ENCODE peak calls at places on chromosomes 4 and X, in eight cellular contexts. B, O, I, A, G, C, R and X are unnamed samples.

GRCh38 chr4:185839204-185839712 is 27.3 kb upstream of the SORBS2 start:
- DNase-seq in B (peak), O (peak), I (peak), A (peak), G (peak), C (no peak), R (peak), X (no peak)

GRCh38 chrX:71143508-71143907 is 1.1 kb upstream of the NLGN3 start:
- DNase-seq in B (peak), O (peak), I (no peak), A (no peak), G (no peak), C (no peak), R (peak), X (no peak)

GRCh38 chr4:148021706-148022105 is 289.8 kb downstream of the ARHGAP10 start:
- DNase-seq in B (no peak), O (no peak), I (no peak), A (no peak), G (no peak), C (no peak), R (no peak), X (no peak)

GRCh38 chrX:13369541-13370140 is 49.8 kb upstream of the ATXN3L start:
- DNase-seq in B (no peak), O (no peak), I (no peak), A (no peak), G (no peak), C (no peak), R (no peak), X (no peak)

GRCh38 chr4:84578540-84579409 is 4.2 kb upstream of the CDS1 start:
- DNase-seq in B (peak), O (no peak), I (peak), A (peak), G (peak), C (no peak), R (peak), X (no peak)

GRCh38 chrX:40083979-40084359 is 13.8 kb downstream of the BCOR start:
- DNase-seq in B (no peak), O (no peak), I (no peak), A (no peak), G (no peak), C (no peak), R (no peak), X (no peak)

GRCh38 chrX:75547783-75548182 is 24.9 kb upstream of the ZDHHC15 start:
- DNase-seq in B (no peak), O (peak), I (no peak), A (no peak), G (peak), C (no peak), R (no peak), X (no peak)

GRCh38 chrX:135596495-135596894 is 76.0 kb downstream of the INTS6L start:
- DNase-seq in B (peak), O (peak), I (peak), A (peak), G (peak), C (no peak), R (peak), X (no peak)

GRCh38 chr4:48041535-48042137 is 25.1 kb downstream of the NIPAL1 start:
- DNase-seq in B (no peak), O (no peak), I (no peak), A (no peak), G (no peak), C (no peak), R (no peak), X (no peak)

GRCh38 chrX:112913807-112914206 is 73.2 kb upstream of the AMOT start:
- DNase-seq in B (no peak), O (no peak), I (no peak), A (no peak), G (no peak), C (no peak), R (no peak), X (no peak)

GRCh38 chr4:41322613-41323012 is 65.9 kb downstream of the UCHL1 start:
- DNase-seq in B (no peak), O (no peak), I (peak), A (no peak), G (no peak), C (no peak), R (no peak), X (no peak)

GRCh38 chr4:169092889-169093522 is 83.0 kb upstream of the CBR4 start:
- DNase-seq in B (no peak), O (no peak), I (no peak), A (peak), G (no peak), C (no peak), R (no peak), X (no peak)

GRCh38 chr4:121898150-121898549 is 27.9 kb upstream of the BBS7 start:
- DNase-seq in B (no peak), O (no peak), I (peak), A (peak), G (peak), C (no peak), R (no peak), X (no peak)

GRCh38 chrX:65581661-65582339 is 47.2 kb upstream of the LAS1L start:
- DNase-seq in B (peak), O (peak), I (peak), A (peak), G (peak), C (no peak), R (peak), X (no peak)

GRCh38 chr4:150849016-150849415 is 166.1 kb downstream of the LRBA start:
- DNase-seq in B (no peak), O (no peak), I (no peak), A (peak), G (peak), C (no peak), R (no peak), X (no peak)

GRCh38 chr4:101160792-101161592 is 186.3 kb downstream of the PPP3CA start:
- DNase-seq in B (no peak), O (no peak), I (no peak), A (no peak), G (no peak), C (no peak), R (no peak), X (no peak)

GRCh38 chrX:40644821-40645358 is 2.5 kb downstream of the CXorf38 start:
- DNase-seq in B (peak), O (peak), I (peak), A (peak), G (peak), C (no peak), R (peak), X (peak)

GRCh38 chrX:134484039-134484438 is 24.1 kb downstream of the HPRT1 start:
- DNase-seq in B (peak), O (no peak), I (peak), A (no peak), G (peak), C (no peak), R (peak), X (no peak)

GRCh38 chrX:103066606-103067005 is 2.6 kb upstream of the BEX1 start:
- DNase-seq in B (peak), O (no peak), I (no peak), A (no peak), G (no peak), C (no peak), R (peak), X (no peak)

GRCh38 chr4:186441502-186441901 is 113.9 kb downstream of the MTNR1A start:
- DNase-seq in B (no peak), O (no peak), I (no peak), A (no peak), G (no peak), C (no peak), R (no peak), X (no peak)

GRCh38 chrX:26822448-26822847 is 606.5 kb downstream of the MAGEB5 start:
- DNase-seq in B (no peak), O (no peak), I (no peak), A (no peak), G (no peak), C (no peak), R (no peak), X (no peak)

GRCh38 chr4:20386906-20387305 is 135.2 kb downstream of the SLIT2 start:
- DNase-seq in B (no peak), O (no peak), I (no peak), A (no peak), G (no peak), C (no peak), R (no peak), X (no peak)

GRCh38 chrX:154902408-154902807 is 16.3 kb downstream of the F8A1 start:
- DNase-seq in B (no peak), O (no peak), I (peak), A (no peak), G (no peak), C (no peak), R (no peak), X (no peak)

GRCh38 chrX:149512225-149512885 is 7.2 kb upstream of the IDS start:
- DNase-seq in B (peak), O (no peak), I (peak), A (peak), G (peak), C (no peak), R (peak), X (peak)

GRCh38 chrX:69215161-69215560 is 49.9 kb upstream of the PJA1 start:
- DNase-seq in B (no peak), O (no peak), I (no peak), A (no peak), G (no peak), C (no peak), R (no peak), X (no peak)

GRCh38 chr4:153787156-153787555 is 1.7 kb downstream of the SFRP2 start:
- DNase-seq in B (no peak), O (no peak), I (no peak), A (no peak), G (no peak), C (no peak), R (peak), X (no peak)

GRCh38 chr4:153788064-153788418 is 842 bp downstream of the SFRP2 start:
- DNase-seq in B (no peak), O (no peak), I (no peak), A (no peak), G (no peak), C (no peak), R (peak), X (no peak)

GRCh38 chr4:153784300-153784699 is 4.6 kb downstream of the SFRP2 start:
- DNase-seq in B (no peak), O (no peak), I (no peak), A (no peak), G (no peak), C (no peak), R (no peak), X (no peak)

GRCh38 chr4:153788419-153789276 is at the start of gene SFRP2:
- DNase-seq in B (no peak), O (no peak), I (no peak), A (no peak), G (peak), C (peak), R (peak), X (no peak)

GRCh38 chr4:153785830-153786721 is 2.8 kb downstream of the SFRP2 start:
- DNase-seq in B (peak), O (no peak), I (peak), A (no peak), G (peak), C (no peak), R (peak), X (no peak)
- TF ChIP-seq CTCF in B (peak), O (no peak), I (peak), A (no peak), G (peak), C (no peak), R (peak), X (peak)

DNA sequence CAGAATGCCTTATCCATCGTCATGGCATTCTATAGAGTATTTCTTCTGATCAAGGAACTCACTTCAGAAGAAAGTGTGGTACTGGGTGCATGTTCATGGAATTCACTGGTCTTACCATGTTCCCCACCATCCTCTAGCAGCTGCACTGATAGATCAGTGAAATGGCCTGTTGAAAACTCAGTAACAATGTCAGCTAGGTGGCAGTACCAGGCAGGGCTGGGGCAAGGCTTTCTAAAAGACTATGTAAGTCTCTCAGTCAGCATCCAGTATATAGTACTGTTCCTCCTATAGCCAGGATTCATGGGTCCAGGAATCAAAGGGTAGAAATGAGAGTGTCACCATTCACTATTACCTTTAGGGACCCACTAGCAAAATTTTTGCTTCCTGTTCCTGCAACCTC is 15.8 kb upstream of the LDB2 start:
- DNase-seq in B (peak), O (no peak), I (peak), A (peak), G (peak), C (no peak), R (peak), X (no peak)
- TF ChIP-seq CTCF in B (peak), O (no peak), I (peak), A (no peak), G (peak), C (no peak), R (peak), X (no peak)

DNA sequence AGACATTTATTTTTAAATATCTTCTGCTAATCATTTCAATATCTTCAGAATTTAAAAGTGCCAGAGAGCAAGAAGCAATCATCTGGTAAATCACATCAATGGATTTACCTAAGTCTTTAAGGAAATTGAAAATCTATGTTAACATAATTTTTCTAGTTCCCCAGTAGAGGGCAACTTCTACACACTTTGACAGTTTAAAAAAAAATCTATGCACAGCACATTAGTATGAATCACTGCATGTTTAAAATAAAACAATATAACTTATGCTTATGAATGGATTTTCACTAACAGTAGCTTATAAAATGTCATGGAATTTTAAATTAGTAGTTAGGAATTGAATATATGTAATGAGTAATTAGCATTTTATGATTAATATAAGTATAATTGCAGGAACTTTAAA is 126.5 kb downstream of the REELD1 start:
- DNase-seq in B (peak), O (no peak), I (peak), A (no peak), G (peak), C (no peak), R (peak), X (no peak)
- TF ChIP-seq CTCF in B (peak), O (no peak), I (peak), A (no peak), G (peak), C (no peak), R (peak), X (peak)

GRCh38 chr4:159515314-159516025 is 412.6 kb downstream of the RAPGEF2 start:
- DNase-seq in B (no peak), O (no peak), I (no peak), A (no peak), G (no peak), C (no peak), R (no peak), X (no peak)
- TF ChIP-seq CTCF in B (no peak), O (no peak), I (no peak), A (no peak), G (no peak), C (no peak), R (no peak), X (no peak)

DNA sequence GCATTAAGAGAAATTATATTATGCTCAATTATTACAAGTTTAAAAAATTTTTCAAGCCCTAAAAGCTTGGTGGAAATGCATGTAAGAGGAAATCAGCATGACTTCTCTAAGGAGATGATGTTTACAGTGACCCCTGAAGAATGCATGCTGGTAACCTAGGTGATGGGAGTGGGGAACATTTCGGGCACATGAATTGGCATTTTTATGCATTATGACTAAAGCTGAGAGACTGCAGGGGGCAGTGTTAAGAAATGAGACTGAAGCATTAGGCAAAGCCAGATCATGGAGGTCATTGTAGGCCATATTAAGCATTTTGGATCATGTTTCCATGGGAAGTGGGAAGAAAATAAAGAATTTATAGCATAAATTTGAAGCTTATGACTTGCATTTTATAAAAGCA is 421.3 kb downstream of the FAT4 start:
- DNase-seq in B (peak), O (no peak), I (no peak), A (no peak), G (no peak), C (no peak), R (peak), X (no peak)
- TF ChIP-seq CTCF in B (peak), O (no peak), I (no peak), A (no peak), G (no peak), C (no peak), R (peak), X (no peak)

DNA sequence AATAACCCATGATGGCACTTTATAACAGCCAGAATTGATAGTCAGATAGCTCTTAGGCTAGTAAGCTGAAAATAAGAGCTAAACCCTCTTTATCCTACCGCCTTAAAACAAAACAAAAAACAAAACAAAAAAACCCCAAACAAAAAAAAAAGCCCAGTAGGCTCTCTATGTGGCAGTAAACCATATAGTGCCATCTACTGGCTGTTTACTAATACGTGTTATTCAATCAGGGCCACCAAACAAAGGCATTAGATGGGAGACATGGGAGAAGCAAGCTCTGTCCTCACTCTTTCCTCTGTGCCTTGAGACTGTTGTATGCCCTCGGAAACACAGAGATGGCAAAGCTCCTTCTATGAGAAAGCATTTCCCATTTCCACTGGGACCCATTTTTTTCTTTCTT is 148.8 kb upstream of the MID1 start:
- DNase-seq in B (peak), O (no peak), I (peak), A (no peak), G (peak), C (no peak), R (peak), X (no peak)
- TF ChIP-seq CTCF in B (peak), O (no peak), I (peak), A (no peak), G (peak), C (no peak), R (peak), X (peak)